ENCODE peak calls at places on chromosome 12, in four cellular contexts. S, B, E and G are unnamed samples.

GRCh38 chr12:50174971-50175715 is 8.0 kb upstream of the CERS5 start:
- DNase-seq in S (peak; percentile 39), E (peak; percentile 55), B (no peak), G (no peak)

GRCh38 chr12:18400186-18400585 is 138.9 kb downstream of the PIK3C2G start:
- DNase-seq in S (no peak), E (no peak), B (no peak), G (no peak)

GRCh38 chr12:31325524-31325875 is 450 bp downstream of the SINHCAF start:
- DNase-seq in B (no peak), E (peak; percentile 19), S (no peak), G (peak; percentile 18)

GRCh38 chr12:47557401-47557800 is 148.4 kb downstream of the RPAP3 start:
- DNase-seq in E (no peak), B (no peak), S (no peak), G (no peak)

GRCh38 chr12:65656904-65657351 is 167.4 kb upstream of the HMGA2 start:
- DNase-seq in B (no peak), S (no peak), E (peak; percentile 26), G (no peak)

GRCh38 chr12:26465419-26466097 is 270.2 kb downstream of the SSPN start:
- DNase-seq in E (peak; percentile 5), B (no peak), S (no peak), G (no peak)

GRCh38 chr12:75852143-75852542 is 179.4 kb downstream of the PHLDA1 start:
- DNase-seq in E (no peak), S (no peak), B (no peak), G (no peak)

GRCh38 chr12:46082473-46082872 is 92.1 kb upstream of the SCAF11 start:
- DNase-seq in E (no peak), S (no peak), B (no peak), G (no peak)

GRCh38 chr12:123543541-123543940 is 10.0 kb upstream of the RILPL1 start:
- DNase-seq in E (no peak), B (no peak), S (no peak), G (no peak)

GRCh38 chr12:28507867-28508266 is 317.6 kb downstream of the CCDC91 start:
- DNase-seq in E (no peak), S (peak; percentile 2), B (no peak), G (no peak)

GRCh38 chr12:14814082-14814481 is at the start of gene SMCO3:
- DNase-seq in E (no peak), S (no peak), B (no peak), G (no peak)

GRCh38 chr12:41663487-41664258 is 475.6 kb downstream of the PDZRN4 start:
- DNase-seq in B (no peak), E (no peak), S (no peak), G (no peak)

GRCh38 chr12:93991882-93992415 is 156.4 kb upstream of the PLXNC1 start:
- DNase-seq in B (no peak), S (no peak), E (no peak), G (no peak)

GRCh38 chr12:53645191-53645590 is 19.0 kb upstream of the ATF7 start:
- DNase-seq in B (no peak), S (no peak), E (no peak), G (no peak)

GRCh38 chr12:67415473-67415872 is 146.3 kb downstream of the CAND1 start:
- DNase-seq in E (peak; percentile 21), S (no peak), B (no peak), G (no peak)

GRCh38 chr12:21849878-21850277 is 75.4 kb upstream of the KCNJ8 start:
- DNase-seq in S (no peak), B (no peak), E (no peak), G (no peak)

GRCh38 chr12:104243971-104244370 is 28.4 kb downstream of the TXNRD1 start:
- DNase-seq in S (no peak), B (no peak), E (no peak), G (no peak)

GRCh38 chr12:195951-196350 is 18.0 kb downstream of the SLC6A12 start:
- DNase-seq in S (no peak), E (no peak), B (no peak), G (no peak)

GRCh38 chr12:118061876-118062791 is 1.2 kb upstream of the WSB2 start:
- DNase-seq in E (peak; percentile 68), S (no peak), B (no peak), G (peak; percentile 21)

GRCh38 chr12:117111386-117112267 is 12.4 kb upstream of the TESC start:
- DNase-seq in E (no peak), S (no peak), B (no peak), G (no peak)

GRCh38 chr12:26203167-26203566 is 7.8 kb downstream of the SSPN start:
- DNase-seq in E (no peak), S (no peak), B (no peak), G (no peak)

GRCh38 chr12:561116-561705 is 101.5 kb downstream of the B4GALNT3 start:
- DNase-seq in E (no peak), S (no peak), B (no peak), G (no peak)

GRCh38 chr12:99907210-99907609 is 77.5 kb downstream of the ANKS1B start:
- DNase-seq in B (no peak), E (no peak), S (no peak), G (no peak)

GRCh38 chr12:42564540-42564939 is 25.0 kb downstream of the PRICKLE1 start:
- DNase-seq in B (no peak), S (no peak), E (no peak), G (no peak)

GRCh38 chr12:7269273-7269672 is 34.6 kb upstream of the ACSM4 start:
- DNase-seq in E (no peak), S (no peak), B (no peak), G (no peak)

GRCh38 chr12:105860556-105861207 is 278.1 kb downstream of the NUAK1 start:
- DNase-seq in E (no peak), B (no peak), S (no peak), G (no peak)

GRCh38 chr12:810635-811415 is 58.4 kb downstream of the WNK1 start:
- DNase-seq in E (peak; percentile 7), B (no peak), S (no peak), G (no peak)

GRCh38 chr12:12333407-12333831 is 16.6 kb downstream of the MANSC1 start:
- DNase-seq in S (no peak), E (no peak), B (no peak), G (no peak)

GRCh38 chr12:131784909-131785762 is 43.1 kb upstream of the MMP17 start:
- DNase-seq in E (no peak), S (no peak), B (no peak), G (no peak)

GRCh38 chr12:6471992-6472366 is 1.5 kb upstream of the VAMP1 start:
- DNase-seq in S (no peak), B (no peak), E (no peak), G (no peak)

DNA sequence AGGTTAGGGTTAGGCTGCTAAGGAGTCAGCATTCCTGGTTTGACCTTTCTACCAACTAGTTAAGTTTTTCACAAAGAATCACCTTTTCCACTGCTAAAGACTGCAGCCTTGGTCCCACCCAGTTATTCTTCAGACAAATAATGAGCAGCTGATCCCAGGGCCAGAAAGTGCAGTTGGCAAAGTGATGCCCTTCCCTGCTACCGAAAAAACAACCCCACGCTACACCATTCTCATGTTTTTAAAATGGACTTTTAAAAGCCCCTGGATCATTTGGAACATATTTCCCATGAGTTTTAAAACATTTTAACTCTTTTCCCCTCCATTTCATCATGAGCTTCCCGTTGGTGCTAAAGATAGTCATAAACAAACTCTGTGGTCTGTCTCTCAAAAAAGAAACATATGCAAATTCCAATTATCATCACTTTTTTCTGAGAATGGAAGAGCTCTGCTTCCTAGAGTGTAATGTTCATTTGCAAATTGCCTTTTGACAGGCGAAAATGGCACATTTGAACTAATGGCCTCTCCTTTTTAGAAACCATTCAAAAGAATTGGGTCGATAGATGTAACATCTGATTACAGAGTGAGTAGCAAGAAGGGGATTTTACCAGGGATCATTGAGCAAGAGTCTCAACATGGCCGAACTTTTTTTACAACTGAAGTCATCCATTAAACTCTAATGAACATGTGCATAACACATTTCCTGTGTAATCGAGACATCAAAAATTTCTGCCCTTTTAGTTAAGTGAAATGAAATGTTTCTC is 129.3 kb upstream of the RAP1B start:
- DNase-seq in S (no peak), E (no peak), B (peak; percentile 89), G (no peak)
- TF ChIP-seq SPI1 in S (no peak), E (no peak), B (no peak), G (no peak)

DNA sequence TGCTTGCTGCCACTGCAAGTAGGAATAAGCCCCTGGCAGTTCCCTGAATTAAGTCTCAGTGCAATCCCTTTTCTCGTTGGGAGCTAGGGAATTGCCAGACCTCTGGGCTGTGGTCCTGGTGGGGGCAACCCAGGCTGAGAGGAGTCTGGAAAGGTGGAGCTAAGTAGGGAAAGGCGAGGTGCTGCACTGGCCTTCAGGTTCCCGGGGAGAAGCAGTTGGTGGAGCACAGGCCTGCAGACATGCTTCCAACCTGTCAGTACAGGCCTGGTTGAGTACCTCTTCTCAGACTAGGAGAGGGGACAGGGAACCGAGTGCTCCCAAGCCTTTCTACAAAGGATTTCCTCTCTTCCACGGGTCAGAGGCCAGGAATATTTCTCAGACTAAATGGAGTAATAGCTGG is 1.5 kb downstream of the NRIP2 start:
- DNase-seq in E (no peak), S (no peak), B (no peak), G (no peak)
- TF ChIP-seq SPI1 in E (no peak), S (no peak), B (no peak), G (no peak)

DNA sequence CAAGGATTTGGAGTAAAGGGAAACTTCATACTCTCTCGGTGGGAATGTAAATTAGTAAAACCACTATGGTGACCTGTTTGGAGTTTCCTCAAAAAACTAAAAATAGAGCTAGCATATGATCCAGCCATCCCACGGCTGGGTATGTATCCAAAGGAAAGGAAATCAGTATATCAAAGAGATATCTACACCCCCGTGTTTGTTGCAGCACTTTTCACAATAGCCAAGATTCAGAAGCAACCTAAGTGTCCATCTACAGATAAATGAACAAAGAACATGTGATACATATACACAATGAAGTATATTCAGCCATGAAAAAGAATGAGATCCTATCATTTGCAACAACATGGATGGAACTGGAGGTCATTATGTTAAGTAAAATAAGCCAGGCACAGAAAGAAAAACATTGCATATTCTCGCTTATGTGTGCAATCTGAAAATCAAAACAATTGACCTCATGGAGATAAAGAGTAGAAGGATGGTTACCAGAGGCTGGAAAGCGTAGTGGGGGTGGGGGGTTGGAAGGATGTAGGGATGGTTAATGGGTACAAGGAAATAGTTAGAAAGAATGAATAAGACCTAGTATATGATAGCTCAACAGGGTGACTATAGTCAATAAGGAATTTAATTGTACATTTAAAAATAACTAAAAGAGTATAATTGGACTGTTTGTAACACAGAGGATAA is 468.0 kb downstream of the BCAT1 start:
- DNase-seq in S (no peak), B (no peak), E (no peak), G (no peak)
- TF ChIP-seq SPI1 in S (no peak), B (no peak), E (no peak), G (no peak)

GRCh38 chr12:4119157-4119761 is 154.3 kb upstream of the CCND2 start:
- DNase-seq in S (no peak), E (no peak), B (peak; percentile 98), G (peak; percentile 42)
- TF ChIP-seq SPI1 in S (no peak), E (no peak), B (no peak), G (peak; percentile 15)